ENCODE peak calls at places on chromosomes 5 and 9, in four cellular contexts. Q is fibroblast of lung, V is SK-N-MC, L is HepG2. F is an unnamed sample.

GRCh38 chr9:136201609-136202448 is 3.1 kb downstream of the LHX3 start:
- DNase-seq in Q (no peak), V (no peak), L (no peak), F (no peak)

GRCh38 chr5:102863764-102864560 is 108.9 kb downstream of the PAM start:
- DNase-seq in Q (no peak), L (no peak), V (no peak), F (no peak)

GRCh38 chr5:135356522-135357318 is 42.3 kb downstream of the MACROH2A1 start:
- DNase-seq in Q (peak), V (no peak), L (no peak), F (peak)

GRCh38 chr9:32340401-32340800 is 44.0 kb upstream of the ACO1 start:
- DNase-seq in L (no peak), V (no peak), Q (no peak), F (no peak)

GRCh38 chr5:37660319-37660718 is 179.5 kb downstream of the GDNF start:
- DNase-seq in Q (no peak), L (no peak), V (no peak), F (no peak)

GRCh38 chr9:4678679-4679267 is 596 bp upstream of the CDC37L1 start:
- DNase-seq in L (peak), Q (peak), V (no peak), F (no peak)

GRCh38 chr9:89878003-89878411 is 273.2 kb downstream of the GADD45G start:
- DNase-seq in L (no peak), V (no peak), Q (no peak), F (no peak)

GRCh38 chr9:90600029-90600428 is 42.6 kb downstream of the DIRAS2 start:
- DNase-seq in V (no peak), Q (no peak), L (no peak), F (no peak)

GRCh38 chr5:39352931-39353330 is 11.4 kb downstream of the C9 start:
- DNase-seq in V (no peak), L (no peak), Q (no peak), F (no peak)

GRCh38 chr9:68685770-68686169 is 19.3 kb upstream of the PIP5K1B start:
- DNase-seq in V (no peak), L (peak), Q (no peak), F (peak)

GRCh38 chr5:108382784-108383358 is 973 bp upstream of the FBXL17 start:
- DNase-seq in Q (no peak), V (no peak), L (no peak), F (no peak)

GRCh38 chr5:10227396-10227795 is 22.3 kb downstream of the ATPSCKMT start:
- DNase-seq in V (no peak), L (no peak), Q (peak), F (no peak)

GRCh38 chr9:88949425-88949824 is 41.8 kb upstream of the S1PR3 start:
- DNase-seq in Q (peak), V (no peak), L (no peak), F (no peak)

GRCh38 chr5:123000731-123001130 is 35.8 kb downstream of the PPIC start:
- DNase-seq in Q (no peak), V (no peak), L (no peak), F (no peak)

GRCh38 chr5:95723632-95724369 is 7.3 kb upstream of the RHOBTB3 start:
- DNase-seq in V (no peak), L (no peak), Q (no peak), F (no peak)

GRCh38 chr5:98569288-98569687 is 204.2 kb upstream of the RGMB start:
- DNase-seq in V (no peak), Q (no peak), L (no peak), F (no peak)

GRCh38 chr5:98573834-98574233 is 199.6 kb upstream of the RGMB start:
- DNase-seq in L (no peak), Q (no peak), V (no peak), F (no peak)

GRCh38 chr5:98570010-98570409 is 203.5 kb upstream of the RGMB start:
- DNase-seq in V (no peak), Q (peak), L (no peak), F (no peak)

GRCh38 chr5:98568336-98568735 is 205.1 kb upstream of the RGMB start:
- DNase-seq in L (no peak), V (no peak), Q (no peak), F (no peak)

DNA sequence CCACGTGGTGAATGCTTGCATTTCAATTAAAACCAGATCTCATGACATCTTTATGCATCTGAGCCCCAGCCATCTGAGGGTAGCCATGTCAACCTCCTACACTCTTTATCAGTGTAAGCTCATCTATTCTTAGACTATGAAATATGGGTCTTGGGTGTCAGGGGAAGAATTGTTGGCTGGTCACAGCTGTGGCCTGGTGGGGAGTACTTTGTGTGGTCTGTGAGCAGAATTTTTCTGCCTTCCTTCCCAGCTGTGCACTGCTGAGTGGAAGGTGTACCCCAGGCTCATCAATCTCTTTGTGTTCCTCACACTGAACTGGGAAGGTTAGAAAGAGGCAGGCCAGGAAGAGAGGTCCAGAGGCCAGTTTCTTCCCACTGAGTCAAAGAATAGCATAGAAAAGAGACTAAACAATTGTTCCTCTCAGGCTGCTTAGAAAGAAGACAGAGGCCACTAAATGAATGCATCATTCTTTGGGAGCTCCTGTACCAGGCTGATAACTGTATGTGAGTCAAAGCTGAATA is 202.7 kb upstream of the RGMB start:
- DNase-seq in Q (peak), V (no peak), L (no peak), F (no peak)
- H3K9ac ChIP-seq in Q (no peak), V (no peak), L (no peak), F (no peak)

DNA sequence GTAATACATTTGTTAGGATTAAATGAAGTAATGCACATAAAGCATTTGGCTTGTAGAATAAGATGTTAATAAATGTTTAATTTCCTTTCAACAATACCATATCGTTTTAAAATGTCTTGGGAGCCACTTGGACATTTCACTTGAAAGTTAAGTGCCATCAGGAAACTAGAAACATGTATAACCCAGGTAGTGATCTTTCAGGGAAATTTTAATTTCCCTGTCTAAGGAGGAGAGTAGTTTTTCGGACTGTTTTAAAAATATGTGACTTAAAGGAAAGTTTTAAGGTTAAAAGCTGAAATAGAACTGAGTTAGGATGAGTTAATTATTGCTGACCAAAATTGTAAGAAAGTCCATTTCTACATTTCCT is 18.0 kb downstream of the CDC42SE2 start:
- DNase-seq in V (no peak), Q (no peak), L (no peak), F (no peak)
- H3K4me3 ChIP-seq in V (peak), Q (no peak), L (no peak), F (peak)

GRCh38 chr5:180545248-180545647 is 46.1 kb downstream of the SCGB3A1 start:
- DNase-seq in V (no peak), L (no peak), Q (no peak), F (no peak)

GRCh38 chr5:180553530-180553929 is 37.8 kb downstream of the SCGB3A1 start:
- DNase-seq in Q (no peak), V (no peak), L (no peak), F (no peak)

GRCh38 chr5:180548563-180548962 is 42.7 kb downstream of the SCGB3A1 start:
- DNase-seq in L (no peak), Q (no peak), V (no peak), F (no peak)
- H3K27ac ChIP-seq in L (no peak), Q (no peak), V (no peak), F (no peak)

DNA sequence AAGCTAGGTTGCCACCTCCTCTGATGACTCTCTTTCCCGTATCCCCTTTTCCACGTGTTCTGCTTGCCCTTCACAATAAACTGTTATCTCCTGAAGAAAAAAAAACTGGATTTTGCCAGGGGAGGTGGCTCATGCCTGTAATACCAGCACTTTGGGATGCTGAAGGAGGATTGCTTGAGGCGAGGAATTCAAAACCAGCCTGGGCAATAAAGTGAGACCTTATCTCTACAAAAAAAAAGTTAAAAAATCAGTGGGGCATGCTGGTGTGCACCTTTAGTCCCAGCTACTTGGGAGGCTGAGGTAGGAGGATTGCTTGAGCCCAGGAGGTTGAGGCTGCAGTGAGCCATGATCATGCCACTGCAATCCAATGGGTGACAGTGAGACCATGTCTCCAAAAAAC is 81.7 kb upstream of the IL6ST start:
- DNase-seq in V (no peak), Q (no peak), L (no peak), F (no peak)
- H3K9ac ChIP-seq in V (no peak), Q (no peak), L (no peak), F (no peak)

DNA sequence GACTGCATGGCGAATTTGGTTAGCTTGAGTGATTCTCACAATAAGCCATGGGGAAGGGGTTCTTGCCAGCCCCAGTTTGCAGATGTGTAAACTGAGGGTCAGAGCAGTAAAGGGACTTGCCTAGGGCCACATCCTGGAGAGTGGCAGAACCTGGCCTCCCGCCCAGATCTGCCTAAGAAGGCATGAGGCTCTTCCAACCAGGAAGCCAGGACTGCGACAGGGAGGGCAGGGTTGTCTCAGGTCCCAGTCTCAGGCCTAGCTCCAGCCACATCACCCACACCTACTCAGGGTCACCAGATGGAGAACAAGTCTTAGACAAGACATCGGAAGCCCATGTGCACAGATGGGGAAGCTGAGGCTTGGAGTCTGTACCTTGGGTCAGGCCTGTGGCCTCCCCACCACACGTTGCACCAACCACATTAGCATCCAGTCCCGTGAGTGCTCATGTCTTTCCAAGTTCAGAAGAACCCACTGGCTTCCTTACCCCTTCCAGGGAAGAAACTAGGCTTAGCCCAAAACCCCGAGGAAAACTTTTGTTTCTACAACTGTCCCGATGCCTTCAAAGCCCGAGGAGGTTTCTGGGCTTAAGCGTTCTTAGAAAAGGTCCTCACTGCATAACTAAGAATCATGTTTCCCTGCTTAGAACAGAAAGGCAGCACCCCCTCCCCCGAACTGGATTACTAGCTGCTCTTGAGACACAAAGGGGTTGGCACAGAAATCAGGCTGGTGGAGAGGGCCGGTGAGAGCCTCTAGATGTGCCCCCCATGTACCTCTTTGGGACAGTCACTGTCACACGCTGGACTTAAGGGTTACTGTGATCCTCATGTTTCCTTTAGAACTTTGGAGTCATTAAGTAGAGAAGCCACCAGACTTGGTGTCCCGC is 2.3 kb downstream of the FAM78A start:
- DNase-seq in L (no peak), Q (no peak), V (no peak), F (no peak)
- H3K4me3 ChIP-seq in L (no peak), Q (no peak), V (peak), F (peak)

DNA sequence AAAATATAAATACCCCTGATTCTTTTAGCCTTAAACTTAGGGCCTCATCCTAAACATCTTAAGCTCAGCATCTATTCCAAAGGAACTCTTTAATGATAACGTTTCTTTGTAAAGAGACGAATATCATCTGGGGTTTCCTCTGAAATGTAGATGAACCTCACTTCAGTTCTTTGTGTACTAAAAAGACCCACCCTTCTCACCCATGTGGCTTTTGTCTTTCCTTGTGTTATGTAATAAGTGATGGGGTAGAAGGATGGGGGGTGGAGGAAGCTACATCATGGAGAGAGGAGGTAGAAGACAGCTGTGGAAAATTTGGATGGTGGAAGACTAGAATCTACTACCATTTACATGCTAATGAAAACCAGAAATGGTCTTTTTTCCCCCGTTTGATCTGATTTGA is 111.0 kb downstream of the NDUFS4 start:
- DNase-seq in L (no peak), V (no peak), Q (no peak), F (no peak)
- H3K27ac ChIP-seq in L (no peak), V (no peak), Q (no peak), F (no peak)

GRCh38 chr5:149466457-149466972 is 84.7 kb downstream of the CSNK1A1 start:
- DNase-seq in Q (peak), V (no peak), L (no peak), F (peak)

GRCh38 chr5:149470942-149471341 is 80.3 kb downstream of the CSNK1A1 start:
- DNase-seq in Q (no peak), V (no peak), L (no peak), F (no peak)

GRCh38 chr5:149459891-149460290 is 80.8 kb upstream of the IL17B start:
- DNase-seq in Q (no peak), L (no peak), V (no peak), F (no peak)

DNA sequence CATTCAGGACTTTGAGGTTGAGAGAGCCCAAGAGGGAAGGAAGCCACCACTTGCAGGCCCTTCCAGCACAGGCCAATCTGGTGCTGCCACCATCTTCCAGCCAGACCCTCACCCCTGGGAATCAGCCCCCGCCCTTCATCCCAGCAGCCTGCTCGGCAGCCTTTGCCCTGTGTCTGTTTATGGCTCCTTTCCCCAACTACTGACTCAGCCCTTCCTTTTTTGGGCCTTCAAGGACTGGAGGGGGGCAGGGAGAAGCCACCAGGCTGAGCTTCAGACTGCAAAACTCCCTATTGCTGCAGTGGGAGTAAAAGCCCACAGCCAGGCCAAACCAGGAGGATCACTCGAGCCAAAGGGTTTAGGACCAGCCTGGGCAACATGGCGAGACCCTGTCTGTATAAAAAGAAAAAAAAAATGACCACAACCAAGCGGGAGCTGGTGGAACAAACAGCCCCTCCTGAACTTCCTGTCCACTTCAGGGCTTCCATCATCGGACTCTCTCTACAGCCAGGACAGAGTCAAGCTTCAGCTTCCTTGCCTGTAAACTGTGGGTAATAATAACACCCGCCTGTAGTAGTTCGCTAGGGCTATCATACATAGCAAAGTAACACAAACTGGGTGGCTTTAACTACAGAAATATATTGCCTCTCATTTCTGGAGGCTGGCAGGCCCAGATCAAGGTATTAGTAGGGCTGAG is 85.9 kb upstream of the IL17B start:
- DNase-seq in V (no peak), Q (peak), L (no peak), F (peak)
- H3K9ac ChIP-seq in V (no peak), Q (no peak), L (peak), F (no peak)

DNA sequence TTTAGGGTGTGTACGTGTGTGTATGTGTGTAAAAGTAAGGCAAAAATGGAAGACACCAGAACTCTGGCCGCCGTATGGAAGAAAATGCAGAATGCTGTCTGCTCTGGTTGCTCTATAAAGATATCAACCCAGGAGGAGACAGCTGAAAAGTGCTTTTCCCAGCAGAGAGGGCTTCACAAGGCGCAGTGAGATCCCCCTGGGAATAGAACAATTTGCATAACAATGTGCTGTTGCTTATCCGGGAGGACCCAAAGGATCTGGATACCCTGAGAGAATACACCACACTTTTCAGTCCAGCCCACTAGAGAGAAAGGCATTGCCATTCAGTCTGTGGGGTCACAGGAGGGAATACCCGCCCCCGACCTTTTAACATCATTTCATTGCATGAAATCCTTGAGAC is 230.6 kb downstream of the EBF1 start:
- DNase-seq in V (peak), Q (no peak), L (no peak), F (no peak)
- H3K4me3 ChIP-seq in V (peak), Q (no peak), L (no peak), F (no peak)

DNA sequence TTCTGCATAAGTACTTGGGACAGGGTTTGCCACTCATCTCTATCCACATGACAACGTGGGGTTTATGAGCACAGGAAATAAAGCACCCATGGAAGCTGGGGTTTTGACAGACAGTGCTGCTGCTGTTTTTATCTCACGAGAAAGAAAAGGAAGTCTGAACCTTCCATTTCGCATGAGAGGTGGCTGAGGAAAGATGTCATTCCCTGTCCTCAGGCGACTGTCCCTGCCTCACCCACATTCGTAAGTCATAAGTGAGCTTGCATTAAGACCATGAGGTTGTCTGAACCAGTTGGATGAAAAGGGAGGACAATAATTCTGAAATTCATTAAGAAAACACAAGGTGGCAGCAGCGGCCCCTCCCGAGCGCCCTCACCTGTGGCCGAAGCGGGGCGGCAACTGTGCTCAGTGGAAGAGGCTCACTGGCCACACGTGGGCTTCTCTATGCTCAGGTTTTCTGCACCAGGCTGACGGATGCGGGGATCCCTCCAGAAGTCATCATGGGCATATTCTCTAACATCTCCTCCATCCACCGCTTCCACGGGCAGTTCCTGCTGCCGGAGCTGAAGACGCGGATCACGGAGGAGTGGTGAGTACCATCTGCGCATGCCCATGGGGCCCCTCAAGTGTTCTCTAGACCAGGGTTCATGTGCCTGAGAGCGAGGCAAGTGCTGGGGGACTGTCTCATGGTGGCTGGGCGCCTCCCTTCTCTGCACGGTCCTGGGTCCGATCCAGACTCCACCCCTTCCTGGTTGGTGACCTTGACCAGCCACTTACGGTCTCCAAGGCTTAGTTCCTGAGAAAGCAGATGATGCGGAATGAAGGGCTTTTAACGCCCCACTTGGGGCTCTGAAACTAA is 54.7 kb upstream of the SUSD3 start:
- DNase-seq in V (no peak), L (peak), Q (peak), F (peak)
- H3K27ac ChIP-seq in V (no peak), L (no peak), Q (no peak), F (no peak)